ENCODE peak calls at places on chromosomes 13 and 19, in eight cellular contexts. K is fibroblast of villous mesenchyme; Y is fibroblast of mammary gland; V is CD8-positive, alpha-beta T cell; D is heart right ventricle; H is astrocyte; N is cardiac muscle cell; W is epithelial cell of esophagus. P is an unnamed sample.

GRCh38 chr13:94329754-94330551 is 149.5 kb downstream of the DCT start:
- DNase-seq in N (no peak), K (peak), W (peak), H (peak), Y (peak), V (no peak), D (no peak), P (peak)

GRCh38 chr19:38919837-38920528 is 8.0 kb upstream of the CCER2 start:
- DNase-seq in D (no peak), V (no peak), H (no peak), K (no peak), N (no peak), Y (no peak), W (no peak), P (no peak)

GRCh38 chr19:35757231-35757748 is 461 bp upstream of the HSPB6 start:
- DNase-seq in W (no peak), V (no peak), H (peak), D (peak), N (peak), Y (peak), K (peak), P (peak)

GRCh38 chr19:1066748-1067340 is at the start of gene ARHGAP45:
- DNase-seq in H (no peak), W (no peak), V (peak), N (no peak), Y (no peak), K (no peak), D (peak), P (no peak)

GRCh38 chr13:101829484-101829883 is 377.0 kb downstream of the ITGBL1 start:
- DNase-seq in K (no peak), H (no peak), Y (peak), W (no peak), D (no peak), N (no peak), V (no peak), P (no peak)

GRCh38 chr19:495440-496332 is 600 bp upstream of the MADCAM1 start:
- DNase-seq in W (no peak), Y (peak), H (peak), K (no peak), N (no peak), V (peak), D (peak), P (peak)

GRCh38 chr13:95745752-95746151 is 68.8 kb downstream of the DNAJC3 start:
- DNase-seq in D (no peak), N (peak), W (peak), V (no peak), Y (peak), H (no peak), K (peak), P (no peak)

GRCh38 chr19:48867119-48867921 is 1.1 kb downstream of the PLEKHA4 start:
- DNase-seq in V (no peak), N (no peak), D (no peak), K (no peak), H (no peak), Y (no peak), W (no peak), P (no peak)

GRCh38 chr13:29483211-29483610 is 112.3 kb downstream of the SLC7A1 start:
- DNase-seq in W (no peak), D (peak), H (no peak), Y (no peak), K (no peak), V (no peak), N (no peak), P (no peak)

GRCh38 chr13:78430166-78430791 is 173.1 kb downstream of the POU4F1 start:
- DNase-seq in W (no peak), V (no peak), K (no peak), H (no peak), D (no peak), N (peak), Y (no peak), P (no peak)

GRCh38 chr19:39474139-39474620 is 6.5 kb upstream of the TIMM50 start:
- DNase-seq in V (peak), N (peak), W (peak), H (no peak), K (peak), Y (peak), D (peak), P (peak)

DNA sequence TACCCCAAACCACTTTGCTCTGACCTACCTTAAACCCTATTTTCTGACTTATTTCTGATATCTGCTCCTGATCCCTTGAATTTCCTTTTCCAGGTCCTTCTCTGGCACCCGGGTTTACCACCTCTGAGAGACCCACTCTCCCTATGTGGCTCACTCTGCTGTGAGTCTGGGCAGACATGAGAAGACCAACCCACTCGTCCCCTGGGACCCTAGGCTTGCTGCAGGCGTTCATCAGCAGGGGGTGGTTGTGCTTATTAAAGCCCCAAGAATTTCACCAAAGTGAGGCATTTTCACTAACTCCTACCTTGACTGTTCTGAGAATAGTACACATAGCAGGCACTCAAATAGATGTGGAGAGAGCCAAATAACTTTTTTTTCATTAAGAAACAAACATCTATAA is 220.1 kb downstream of the KLF12 start:
- DNase-seq in N (no peak), Y (peak), H (no peak), W (no peak), K (no peak), V (no peak), D (no peak), P (peak)
- H3K4me3 ChIP-seq in N (no peak), Y (no peak), H (no peak), W (no peak), K (no peak), V (no peak), D (no peak), P (no peak)

DNA sequence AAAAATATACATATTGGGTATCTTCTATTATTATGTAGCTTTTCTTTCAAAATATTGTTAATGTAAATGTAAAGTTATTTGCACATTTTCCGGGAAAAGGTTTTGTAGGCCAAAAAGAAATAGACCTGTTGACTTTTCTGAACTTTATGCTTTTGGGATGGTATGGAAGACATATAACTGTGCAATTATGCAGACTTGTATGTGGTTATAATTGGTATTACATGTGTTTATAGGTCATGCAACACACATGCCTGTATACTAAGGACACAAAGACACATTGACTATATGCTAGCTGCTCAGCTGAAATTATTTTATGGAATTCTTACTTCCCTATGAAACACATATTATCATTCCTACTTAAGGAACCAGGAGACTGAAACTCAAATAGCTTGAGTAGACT is 2.3 kb upstream of the NBEA start:
- DNase-seq in H (no peak), N (no peak), Y (no peak), K (no peak), W (no peak), V (no peak), D (no peak), P (no peak)
- TF ChIP-seq CTCF in H (no peak), N (no peak), Y (no peak), K (no peak), W (no peak), V (no peak), D (peak), P (no peak)

GRCh38 chr19:13001502-13002388 is 6.5 kb downstream of the NFIX start:
- DNase-seq in V (no peak), D (peak), W (no peak), Y (peak), K (no peak), N (no peak), H (peak), P (peak)

GRCh38 chr19:13004273-13004672 is 9.0 kb downstream of the NFIX start:
- DNase-seq in Y (no peak), W (no peak), V (no peak), N (no peak), H (no peak), D (no peak), K (no peak), P (no peak)

GRCh38 chr19:13002389-13002898 is 7.2 kb downstream of the NFIX start:
- DNase-seq in D (peak), K (no peak), V (no peak), Y (no peak), H (no peak), N (no peak), W (no peak), P (no peak)

GRCh38 chr19:13001166-13001501 is 5.9 kb downstream of the NFIX start:
- DNase-seq in D (no peak), K (no peak), Y (no peak), N (no peak), H (no peak), V (no peak), W (no peak), P (no peak)

DNA sequence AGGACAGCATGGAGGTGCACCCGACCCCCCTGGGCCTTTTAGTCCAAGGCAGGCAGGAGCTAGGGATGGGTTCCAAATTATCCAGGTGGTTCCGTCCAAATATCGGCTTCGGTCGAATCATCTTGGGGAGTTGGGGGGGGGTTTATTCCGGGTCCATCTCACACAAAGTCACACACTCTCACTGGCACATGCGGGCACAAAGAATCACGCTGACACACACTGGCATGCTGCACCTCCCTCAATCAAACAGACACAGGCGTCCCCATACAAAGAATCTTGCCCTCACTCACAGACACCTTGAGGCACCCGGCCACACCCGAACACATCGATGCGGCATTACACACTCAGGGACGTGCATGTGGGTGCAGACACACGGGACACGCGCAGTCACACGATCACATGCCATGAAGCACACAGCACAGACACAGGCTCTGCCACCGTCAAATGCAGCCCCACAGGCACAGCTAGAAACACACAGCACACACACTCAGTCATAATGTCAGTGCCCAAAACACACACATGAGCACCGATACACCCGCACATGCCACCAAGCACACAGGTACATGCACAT is 7.8 kb downstream of the NFIX start:
- DNase-seq in V (no peak), Y (no peak), W (no peak), K (no peak), D (no peak), H (no peak), N (no peak), P (no peak)
- H3K4me3 ChIP-seq in V (no peak), Y (no peak), W (no peak), K (no peak), D (peak), H (no peak), N (no peak), P (no peak)

DNA sequence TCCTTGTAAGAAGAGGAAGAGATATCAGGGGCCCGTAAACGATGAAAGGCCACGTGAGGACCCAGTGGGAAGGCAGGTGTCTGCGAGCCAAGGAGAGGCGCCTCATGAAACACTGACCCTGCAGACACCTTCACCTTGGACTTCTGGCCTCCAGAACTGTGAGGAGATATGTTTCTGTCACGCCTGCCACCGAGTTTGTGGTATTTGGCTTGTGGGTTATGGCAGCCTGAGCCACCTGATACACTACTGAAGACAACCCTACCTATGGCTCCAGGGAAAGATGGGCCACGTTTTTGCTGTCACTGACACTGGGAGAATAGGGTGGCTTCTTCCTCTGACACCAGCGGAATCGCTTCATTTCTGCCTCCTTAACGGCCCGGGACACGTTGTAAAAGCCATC is 217.5 kb upstream of the MAB21L1 start:
- DNase-seq in N (no peak), Y (no peak), W (no peak), H (no peak), V (no peak), D (no peak), K (no peak), P (no peak)
- TF ChIP-seq CTCF in N (no peak), Y (no peak), W (no peak), H (no peak), V (no peak), D (no peak), K (no peak), P (no peak)

DNA sequence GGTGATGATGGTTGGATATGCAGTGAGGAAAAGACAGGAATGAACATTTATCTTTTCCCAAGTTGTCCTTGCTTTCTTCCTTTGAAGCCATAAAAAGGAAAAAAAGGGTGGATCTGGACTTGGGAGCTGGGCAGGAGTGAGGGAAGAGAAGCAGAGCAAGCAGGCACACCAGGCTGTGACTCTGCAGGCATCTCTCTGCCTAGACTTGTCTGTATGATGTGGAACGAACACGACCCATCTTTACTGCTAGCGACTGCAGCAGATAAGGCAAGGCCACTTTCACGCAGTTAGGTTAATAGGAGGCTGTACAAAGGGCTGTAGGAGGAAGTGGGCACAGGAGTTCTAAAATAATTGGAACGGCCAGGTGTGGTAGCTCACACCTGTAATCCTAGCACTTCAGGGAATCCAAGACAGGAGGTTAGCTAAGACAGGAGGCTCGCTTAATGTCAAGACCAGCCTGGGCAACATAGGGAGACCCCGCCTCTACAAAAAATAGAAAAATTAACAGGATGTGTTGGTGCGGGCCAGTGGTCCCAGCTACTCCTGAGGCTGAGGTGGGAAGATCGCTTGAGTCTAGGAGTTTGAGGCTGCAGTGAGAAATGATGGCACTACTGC is 961 bp upstream of the URI1 start:
- DNase-seq in D (no peak), K (no peak), V (no peak), H (no peak), Y (no peak), W (peak), N (no peak), P (no peak)
- H3K4me3 ChIP-seq in D (no peak), K (no peak), V (no peak), H (no peak), Y (no peak), W (no peak), N (peak), P (no peak)

GRCh38 chr19:13621413-13621812 is 115.1 kb upstream of the CACNA1A start:
- DNase-seq in Y (peak), H (peak), V (no peak), W (peak), K (peak), N (no peak), D (no peak), P (peak)
- TF ChIP-seq CTCF in Y (peak), H (peak), V (no peak), W (no peak), K (peak), N (no peak), D (no peak), P (peak)

P was measured in cardiac fibroblast.